ENCODE peak calls at places on chromosomes 11 and 22, in five cellular contexts. J is C1 segment of cervical spinal cord, L is cardiac septum, M is pulmonary artery endothelial cell, T is HT-29. I is an unnamed sample.

GRCh38 chr11:46117842-46118241 is 3.4 kb downstream of the PHF21A start:
- DNase-seq in J (no peak), L (no peak), M (no peak), T (no peak), I (no peak)

GRCh38 chr11:2768471-2769408 is 68.9 kb upstream of the KCNQ1OT1 start:
- DNase-seq in J (no peak), L (peak), M (no peak), T (no peak), I (no peak)

GRCh38 chr11:45143494-45143893 is 2.9 kb upstream of the PRDM11 start:
- DNase-seq in J (no peak), L (no peak), M (no peak), T (no peak), I (no peak)

GRCh38 chr22:50403701-50404101 is 60.6 kb downstream of the PPP6R2 start:
- DNase-seq in J (no peak), L (no peak), M (peak), T (no peak), I (no peak)

GRCh38 chr11:121004196-121004840 is 19.6 kb upstream of the TBCEL start:
- DNase-seq in J (no peak), L (no peak), M (no peak), T (no peak), I (no peak)

GRCh38 chr22:49838771-49839717 is 11.4 kb upstream of the BRD1 start:
- DNase-seq in J (no peak), L (no peak), M (no peak), T (no peak), I (peak)

GRCh38 chr22:23119492-23120414 is 22.0 kb downstream of the RSPH14 start:
- DNase-seq in J (no peak), L (no peak), M (no peak), T (no peak), I (peak)

GRCh38 chr11:1053121-1053901 is 16.8 kb upstream of the MUC6 start:
- DNase-seq in J (no peak), L (peak), M (no peak), T (peak), I (no peak)

GRCh38 chr11:135023499-135023898 is 611.5 kb upstream of the B3GAT1 start:
- DNase-seq in J (no peak), L (no peak), M (no peak), T (no peak), I (no peak)

GRCh38 chr11:2186669-2187266 is 15.2 kb upstream of the TH start:
- DNase-seq in J (no peak), L (no peak), M (no peak), T (peak), I (peak)

GRCh38 chr11:64297722-64298358 is 2.3 kb upstream of the CATSPERZ start:
- DNase-seq in J (no peak), L (no peak), M (no peak), T (no peak), I (no peak)

GRCh38 chr11:121467965-121468364 is 15.2 kb upstream of the SORL1-AS1 start:
- DNase-seq in J (no peak), L (no peak), M (no peak), T (peak), I (peak)

GRCh38 chr22:44304354-44304753 is 8.4 kb downstream of the SHISAL1 start:
- DNase-seq in J (no peak), L (no peak), M (no peak), T (no peak), I (no peak)

GRCh38 chr11:65437436-65438227 is 15.0 kb downstream of the NEAT1 start:
- DNase-seq in J (no peak), L (peak), M (no peak), T (peak), I (no peak)

GRCh38 chr22:49508561-49508960 is 319.1 kb downstream of the BRD1 start:
- DNase-seq in J (peak), L (peak), M (no peak), T (no peak), I (no peak)

GRCh38 chr22:42901790-42902508 is 44.9 kb upstream of the ARFGAP3 start:
- DNase-seq in J (peak), L (no peak), M (no peak), T (no peak), I (no peak)